ENCODE peak calls at places on chromosomes 2 and 18, in seven cellular contexts. Z, Q, S, D, Y, O and X are unnamed samples.

GRCh38 chr2:69773201-69773600 is 31.3 kb downstream of the ANXA4 start:
- DNase-seq in Z (no peak), Q (no peak), S (peak; percentile 49), D (no peak), Y (no peak), O (no peak), X (no peak)

GRCh38 chr2:23614701-23615100 is 229.7 kb downstream of the KLHL29 start:
- DNase-seq in Z (no peak), Q (no peak), S (no peak), D (peak; percentile 63), Y (no peak), O (no peak), X (no peak)

GRCh38 chr2:67399831-67400489 is 2.8 kb downstream of the ETAA1 start:
- DNase-seq in Z (no peak), Q (no peak), S (no peak), D (no peak), Y (no peak), O (no peak), X (no peak)

GRCh38 chr18:63511285-63511684 is 30.9 kb upstream of the SERPINB12 start:
- DNase-seq in Z (peak; percentile 17), Q (no peak), S (peak; percentile 13), D (no peak), Y (no peak), O (no peak), X (peak; percentile 38)

GRCh38 chr2:43754180-43754579 is 19.7 kb upstream of the DYNC2LI1 start:
- DNase-seq in Z (no peak), Q (no peak), S (no peak), D (no peak), Y (no peak), O (no peak), X (no peak)

GRCh38 chr18:51229328-51229727 is 31.8 kb upstream of the MEX3C start:
- DNase-seq in Z (no peak), Q (no peak), S (no peak), D (no peak), Y (no peak), O (no peak), X (peak; percentile 2)

GRCh38 chr2:172693037-172693436 is 42.6 kb upstream of the RAPGEF4 start:
- DNase-seq in Z (no peak), Q (peak; percentile 51), S (peak; percentile 78), D (peak; percentile 81), Y (no peak), O (peak; percentile 83), X (no peak)

GRCh38 chr2:234363011-234363487 is 133.8 kb downstream of the ARL4C start:
- DNase-seq in Z (no peak), Q (no peak), S (peak; percentile 87), D (no peak), Y (no peak), O (no peak), X (no peak)

GRCh38 chr18:42028232-42028832 is 73.3 kb downstream of the PIK3C3 start:
- DNase-seq in Z (no peak), Q (no peak), S (peak; percentile 7), D (no peak), Y (no peak), O (no peak), X (peak; percentile 29)

GRCh38 chr2:29113027-29113686 is 2.1 kb upstream of the CLIP4 start:
- DNase-seq in Z (no peak), Q (no peak), S (no peak), D (no peak), Y (no peak), O (no peak), X (no peak)

DNA sequence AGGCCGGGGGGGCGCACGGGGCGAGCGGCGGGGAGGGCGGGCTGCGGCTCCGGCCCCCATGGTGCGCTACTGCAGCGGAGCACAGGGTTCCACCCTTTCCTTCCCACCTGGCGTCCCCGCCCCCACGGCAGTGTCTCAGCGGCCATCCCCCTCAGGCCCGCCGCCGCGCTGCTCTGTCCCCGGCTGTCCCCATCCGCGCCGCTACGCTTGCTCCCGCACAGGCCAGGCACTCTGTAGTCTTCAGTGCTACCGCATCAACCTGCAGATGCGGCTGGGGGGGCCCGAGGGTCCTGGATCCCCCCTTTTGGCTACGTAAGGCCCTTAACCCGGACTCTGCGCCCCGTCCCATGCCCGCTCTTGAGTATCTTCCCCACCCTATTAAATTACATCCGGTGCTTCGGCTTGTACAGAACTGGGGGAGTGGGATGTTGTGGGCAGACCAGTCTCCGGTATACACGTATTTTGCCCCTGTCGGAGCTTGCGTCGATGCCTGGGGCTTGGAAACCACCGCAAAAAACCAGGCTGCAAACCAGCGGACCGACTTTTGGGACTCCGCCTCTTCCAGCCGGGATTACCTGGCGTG is 598 bp upstream of the WBP1 start:
- DNase-seq in Z (no peak), Q (peak; percentile 74), S (peak; percentile 53), D (peak; percentile 79), Y (peak; percentile 79), O (peak; percentile 86), X (no peak)
- TF ChIP-seq EP300 in Z (peak; percentile 94), Q (no peak), S (no peak), D (no peak), Y (peak; percentile 25), O (no peak), X (no peak)

DNA sequence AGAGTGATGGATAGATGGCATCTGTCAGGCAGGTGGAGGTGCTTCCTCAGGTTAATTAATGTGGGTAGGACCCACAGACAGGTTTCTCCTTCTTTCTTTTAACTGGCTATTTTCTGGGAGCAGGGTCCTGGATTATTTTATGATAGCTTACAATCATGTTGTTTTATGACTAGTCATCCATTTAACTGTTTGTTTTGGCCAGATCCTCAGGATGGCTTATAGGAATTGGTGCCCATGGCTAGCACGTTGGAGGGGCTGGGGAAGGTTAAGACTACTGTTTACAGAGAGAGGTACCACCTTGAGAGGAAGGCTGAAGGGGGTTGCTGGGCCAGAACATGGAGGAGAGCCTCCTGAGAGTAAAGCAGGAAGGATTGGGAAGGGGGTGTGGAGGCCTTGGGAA is 78.0 kb upstream of the MGAT5 start:
- DNase-seq in Z (no peak), Q (no peak), S (no peak), D (no peak), Y (no peak), O (no peak), X (no peak)
- H3K4me1 ChIP-seq in Z (peaks cover 2% of the 10 kb centered on the region), Q (peaks cover 39% of the 10 kb centered on the region), S (no peaks in the 10 kb centered on the region), D (peaks cover 30% of the 10 kb centered on the region), Y (peaks cover 6% of the 10 kb centered on the region), O (peaks cover 62% of the 10 kb centered on the region), X (peaks cover 4% of the 10 kb centered on the region)

GRCh38 chr2:110101280-110101844 is 14.3 kb downstream of the MALL start:
- DNase-seq in Z (peak; percentile 89), Q (peak; percentile 91), S (peak; percentile 68), D (peak; percentile 92), Y (peak; percentile 91), O (peak; percentile 94), X (no peak)

GRCh38 chr2:110099471-110100225 is 16.0 kb downstream of the MALL start:
- DNase-seq in Z (no peak), Q (no peak), S (no peak), D (no peak), Y (no peak), O (no peak), X (no peak)

GRCh38 chr2:110103060-110103961 is 12.3 kb downstream of the MALL start:
- DNase-seq in Z (no peak), Q (no peak), S (no peak), D (no peak), Y (no peak), O (peak; percentile 81), X (no peak)

GRCh38 chr2:110104025-110104771 is 11.4 kb downstream of the MALL start:
- DNase-seq in Z (no peak), Q (no peak), S (no peak), D (no peak), Y (no peak), O (no peak), X (no peak)

DNA sequence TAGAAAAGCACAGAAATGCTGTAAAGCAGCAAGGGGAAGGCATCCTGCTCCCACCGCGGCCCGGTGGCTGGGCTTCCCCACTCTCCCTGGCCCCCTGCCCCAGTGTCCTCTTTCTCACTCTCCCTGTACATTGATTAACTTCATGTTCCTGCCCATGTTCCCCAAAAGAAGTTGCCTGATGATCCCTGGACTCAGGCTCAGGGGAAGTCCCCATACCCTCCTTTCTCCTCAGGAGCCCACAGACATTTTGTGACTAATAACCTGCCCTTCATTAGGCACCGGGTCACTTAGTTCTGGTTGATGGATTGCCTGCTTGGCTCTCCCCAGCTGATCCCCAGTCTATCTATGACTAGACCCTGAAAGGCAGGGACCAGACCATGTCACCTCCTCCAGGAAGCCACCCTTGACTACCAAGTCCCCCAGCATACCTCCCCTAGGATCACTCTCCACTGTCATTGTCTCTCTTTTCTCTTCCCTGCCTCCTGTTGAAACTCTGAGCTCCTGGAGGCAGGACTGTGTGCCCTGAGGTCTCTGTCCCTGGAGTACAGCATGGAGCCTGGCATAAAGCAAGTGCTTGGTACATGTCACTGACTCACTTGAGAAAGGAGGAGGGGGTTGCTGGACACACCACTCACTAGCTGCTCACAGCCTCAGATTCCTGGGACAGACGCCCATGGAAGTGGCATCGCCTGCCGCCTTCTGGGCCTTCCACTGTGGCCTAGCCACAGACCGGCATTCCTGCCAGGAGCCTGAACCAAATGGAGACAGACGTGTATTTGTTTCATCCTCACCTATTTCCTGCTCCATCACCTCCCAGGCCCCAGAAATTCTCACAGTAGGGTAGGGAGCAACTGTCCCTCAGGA is 13.5 kb downstream of the MALL start:
- DNase-seq in Z (no peak), Q (no peak), S (peak; percentile 29), D (no peak), Y (no peak), O (no peak), X (no peak)
- TF ChIP-seq EP300 in Z (no peak), Q (no peak), S (no peak), D (no peak), Y (no peak), O (no peak), X (no peak)

GRCh38 chr2:26521054-26521912 is 43.4 kb upstream of the OTOF start:
- DNase-seq in Z (no peak), Q (peak; percentile 46), S (peak; percentile 83), D (peak; percentile 39), Y (no peak), O (peak; percentile 21), X (peak; percentile 70)

GRCh38 chr2:26521913-26522180 is 43.9 kb upstream of the OTOF start:
- DNase-seq in Z (no peak), Q (no peak), S (no peak), D (peak; percentile 30), Y (no peak), O (no peak), X (no peak)

GRCh38 chr2:26520065-26520464 is 42.1 kb upstream of the OTOF start:
- DNase-seq in Z (no peak), Q (no peak), S (no peak), D (no peak), Y (no peak), O (no peak), X (no peak)

GRCh38 chr2:26523750-26524149 is 45.8 kb upstream of the OTOF start:
- DNase-seq in Z (no peak), Q (no peak), S (no peak), D (peak; percentile 25), Y (no peak), O (peak; percentile 1), X (no peak)

DNA sequence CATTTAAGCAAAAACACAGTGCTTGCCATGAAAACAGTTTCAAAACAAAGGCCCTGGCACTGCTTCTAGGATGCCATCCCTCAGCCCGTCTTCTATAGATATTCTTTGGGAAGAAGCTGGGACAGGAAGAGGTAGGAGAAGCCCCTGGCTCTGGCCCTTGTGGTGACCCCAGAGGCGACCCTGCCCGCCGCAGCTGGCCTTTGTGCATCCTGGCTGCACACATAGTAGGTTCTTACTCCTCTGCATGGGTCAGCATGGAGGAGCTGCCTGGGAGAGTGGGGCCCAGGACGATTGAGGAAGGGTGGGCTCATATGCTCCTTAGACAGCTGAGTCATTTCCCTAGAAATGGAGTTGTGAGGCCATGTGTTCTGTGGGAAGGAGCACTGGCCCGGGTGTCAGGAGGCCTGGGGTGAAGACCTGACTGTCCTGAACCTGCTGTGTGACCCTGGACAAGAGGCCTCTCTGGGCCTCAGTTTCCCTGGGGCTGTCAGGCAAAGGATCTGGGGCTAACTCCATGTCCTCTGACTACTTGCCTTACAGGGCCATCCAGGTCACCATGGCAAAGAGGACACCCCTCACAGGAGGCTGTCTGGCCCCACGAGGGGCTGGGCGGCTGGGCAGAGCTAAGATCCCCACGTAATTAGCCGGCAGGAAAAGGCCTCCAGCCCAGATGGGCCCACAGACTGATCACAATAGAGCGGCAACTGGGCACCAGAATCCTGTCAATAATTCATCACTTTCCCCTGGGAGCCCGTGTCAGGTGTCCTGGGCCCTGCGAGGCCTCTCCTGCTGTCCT is 44.6 kb upstream of the OTOF start:
- DNase-seq in Z (no peak), Q (no peak), S (no peak), D (peak; percentile 21), Y (no peak), O (no peak), X (no peak)
- H3K4me1 ChIP-seq in Z (no peaks in the 10 kb centered on the region), Q (no peaks in the 10 kb centered on the region), S (no peaks in the 10 kb centered on the region), D (no peaks in the 10 kb centered on the region), Y (no peaks in the 10 kb centered on the region), O (no peaks in the 10 kb centered on the region), X (peaks cover 6% of the 10 kb centered on the region)